ENCODE peak calls at places on chromosomes 7 and 10, in five cellular contexts. U, S, T, V and F are unnamed samples.

GRCh38 chr10:22631185-22631584 is 83.2 kb downstream of the PIP4K2A start:
- DNase-seq in T (no peak), V (no peak), S (no peak), U (no peak), F (no peak)

GRCh38 chr7:101901661-101902491 is 84.5 kb downstream of the CUX1 start:
- DNase-seq in V (no peak), U (no peak), S (no peak), T (no peak), F (peak)

GRCh38 chr10:129883029-129883428 is 81.0 kb downstream of the EBF3 start:
- DNase-seq in S (no peak), T (no peak), U (no peak), V (no peak), F (no peak)

GRCh38 chr7:71733108-71733870 is 601.3 kb downstream of the GALNT17 start:
- DNase-seq in T (no peak), V (peak), U (peak), S (peak), F (peak)

GRCh38 chr7:45514944-45515343 is 59.2 kb upstream of the ADCY1 start:
- DNase-seq in V (no peak), T (no peak), S (no peak), U (no peak), F (no peak)

GRCh38 chr10:124742418-124743187 is 1.6 kb downstream of the FAM53B start:
- DNase-seq in U (peak), S (peak), T (no peak), V (peak), F (no peak)

GRCh38 chr7:105650382-105650729 is 69.1 kb upstream of the EFCAB10 start:
- DNase-seq in S (no peak), T (no peak), V (no peak), U (no peak), F (no peak)

GRCh38 chr10:120948889-120949382 is 97.8 kb downstream of the WDR11 start:
- DNase-seq in S (peak), T (no peak), U (no peak), V (peak), F (peak)

GRCh38 chr7:22361795-22362194 is 4.8 kb upstream of the RAPGEF5 start:
- DNase-seq in U (no peak), S (no peak), V (peak), T (no peak), F (peak)

GRCh38 chr7:38518516-38518915 is 112.7 kb downstream of the AMPH start:
- DNase-seq in U (no peak), V (no peak), S (no peak), T (no peak), F (no peak)

GRCh38 chr7:83936056-83936703 is 258.4 kb downstream of the SEMA3A start:
- DNase-seq in V (peak), U (peak), T (peak), S (peak), F (peak)

GRCh38 chr7:146773506-146773905 is 656.9 kb downstream of the CNTNAP2 start:
- DNase-seq in T (no peak), S (no peak), V (peak), U (no peak), F (no peak)

GRCh38 chr10:86523348-86523747 is 1.8 kb upstream of the WAPL start:
- DNase-seq in U (peak), T (no peak), S (no peak), V (peak), F (peak)
- H3K4me3 ChIP-seq in U (no peak), T (no peak), S (no peak), V (no peak), F (no peak)

DNA sequence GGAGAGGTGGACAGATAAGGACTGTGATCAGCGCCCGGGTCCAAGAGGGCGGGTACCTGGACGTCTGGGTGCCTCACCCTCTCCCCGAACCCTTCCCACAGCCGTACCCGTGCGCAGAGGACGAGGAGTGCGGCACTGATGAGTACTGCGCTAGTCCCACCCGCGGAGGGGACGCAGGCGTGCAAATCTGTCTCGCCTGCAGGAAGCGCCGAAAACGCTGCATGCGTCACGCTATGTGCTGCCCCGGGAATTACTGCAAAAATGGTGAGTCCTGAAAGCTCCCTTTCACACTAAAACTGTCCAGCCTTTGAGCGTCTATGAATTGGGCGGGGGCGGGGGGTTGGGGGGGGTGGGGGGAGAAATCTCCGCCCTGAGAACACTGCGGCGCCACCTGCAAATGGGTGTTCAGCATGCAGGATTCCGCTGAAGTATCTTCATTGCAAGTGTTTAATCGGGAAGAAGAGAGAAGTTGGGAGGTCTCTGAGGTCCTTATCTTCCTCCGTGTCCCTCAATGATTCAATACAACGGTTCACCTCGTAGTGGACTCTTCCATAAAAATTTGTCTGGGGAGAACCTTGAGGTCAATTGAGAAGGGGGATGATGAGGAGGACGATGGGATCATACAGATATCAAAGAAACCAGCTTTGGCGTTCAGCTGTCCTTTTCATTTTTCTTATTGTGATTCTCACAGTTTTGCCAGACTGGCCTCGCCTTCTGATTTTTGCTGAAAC is 906 bp downstream of the DKK1 start:
- DNase-seq in T (no peak), V (peak), S (no peak), U (peak), F (peak)
- H3K4me3 ChIP-seq in T (peak), V (peak), S (no peak), U (peak), F (peak)

GRCh38 chr10:45410489-45410806 is 36.4 kb downstream of the ALOX5 start:
- DNase-seq in S (no peak), V (no peak), U (no peak), T (no peak), F (no peak)
- H3K4me3 ChIP-seq in S (no peak), V (no peak), U (no peak), T (no peak), F (no peak)

GRCh38 chr7:12771378-12771877 is 84.0 kb downstream of the ARL4A start:
- DNase-seq in V (peak), S (no peak), U (no peak), T (no peak), F (peak)
- H3K4me3 ChIP-seq in V (peak), S (no peak), U (no peak), T (no peak), F (peak)

GRCh38 chr7:47490501-47491265 is 91.2 kb downstream of the TNS3 start:
- DNase-seq in V (no peak), U (no peak), T (no peak), S (no peak), F (no peak)

GRCh38 chr7:47488969-47489342 is 93.0 kb downstream of the TNS3 start:
- DNase-seq in S (no peak), U (no peak), T (no peak), V (no peak), F (no peak)

GRCh38 chr7:47485640-47486435 is 96.1 kb downstream of the TNS3 start:
- DNase-seq in V (no peak), S (no peak), U (no peak), T (no peak), F (no peak)

GRCh38 chr7:47489624-47490023 is 92.3 kb downstream of the TNS3 start:
- DNase-seq in T (no peak), V (no peak), U (no peak), S (no peak), F (no peak)

GRCh38 chr7:47488205-47488968 is 93.5 kb downstream of the TNS3 start:
- DNase-seq in V (no peak), U (no peak), T (no peak), S (no peak), F (no peak)
- H3K4me3 ChIP-seq in V (no peak), U (no peak), T (no peak), S (no peak), F (no peak)

DNA sequence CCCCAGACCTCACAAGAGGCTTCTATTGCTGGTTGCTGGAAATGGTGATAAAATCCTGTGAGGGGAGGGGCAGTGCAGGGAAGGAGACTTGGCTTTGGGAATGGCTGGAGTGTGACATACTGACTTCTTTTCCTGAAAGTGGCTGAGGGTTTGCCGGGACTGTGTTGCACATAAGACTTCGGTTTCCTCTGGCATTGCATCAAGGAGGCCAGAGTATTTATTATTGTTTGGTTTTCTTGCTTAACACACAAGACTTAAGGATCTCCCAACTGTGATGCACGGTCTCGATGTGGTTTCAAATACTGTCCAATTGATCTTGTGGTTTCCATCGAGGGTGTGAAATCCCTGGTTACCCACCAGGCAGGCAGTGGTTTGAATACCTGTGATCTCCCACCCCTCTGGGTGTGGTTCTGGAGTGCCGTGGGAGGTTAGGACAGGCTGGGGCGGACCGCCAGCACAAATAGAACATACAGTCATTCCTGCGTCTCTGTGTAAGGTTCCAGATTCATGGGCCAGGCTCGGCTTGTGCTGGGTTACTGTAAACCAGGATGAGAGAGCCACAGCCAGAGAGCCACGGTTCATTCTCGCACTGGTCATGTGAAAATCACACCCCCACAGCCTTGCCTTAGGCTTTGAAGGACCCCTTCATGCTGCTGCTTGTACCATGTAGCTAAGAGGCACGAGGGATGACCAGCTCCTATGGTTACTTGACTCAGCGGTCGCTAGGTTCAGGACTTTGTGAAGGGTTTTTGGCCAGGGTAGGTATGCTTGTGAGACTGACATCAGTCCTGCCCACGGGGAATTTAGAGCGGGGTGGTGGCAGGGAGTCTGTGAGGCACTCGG is 39.2 kb downstream of the WBP1L start:
- DNase-seq in V (peak), T (no peak), S (no peak), U (no peak), F (peak)
- H3K4me3 ChIP-seq in V (no peak), T (no peak), S (no peak), U (no peak), F (peak)

DNA sequence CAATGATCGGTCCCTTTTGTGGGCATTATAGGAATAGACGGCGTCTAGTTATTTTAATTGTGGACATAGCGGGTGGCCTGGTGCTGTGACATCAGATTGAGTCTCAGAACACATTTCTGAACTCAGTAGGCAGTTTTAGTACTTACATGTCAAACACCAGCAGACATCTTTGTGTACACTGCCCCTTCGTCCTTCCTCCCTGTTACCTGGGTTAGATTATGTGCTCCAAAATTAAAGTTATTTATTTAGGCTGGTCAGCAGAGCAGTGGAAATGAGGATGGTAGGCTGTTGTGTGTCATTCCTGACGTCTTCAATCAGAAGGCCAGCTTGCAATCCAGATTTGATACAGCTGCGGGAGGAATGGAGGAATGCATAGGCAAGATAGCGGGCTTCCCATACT is 3.7 kb downstream of the TCF7L2 start:
- DNase-seq in U (no peak), V (peak), S (no peak), T (no peak), F (peak)
- H3K4me3 ChIP-seq in U (peak), V (peak), S (no peak), T (peak), F (peak)

GRCh38 chr7:50475340-50475739 is 25.2 kb upstream of the FIGNL1 start:
- DNase-seq in S (peak), U (no peak), T (no peak), V (no peak), F (no peak)
- H3K4me3 ChIP-seq in S (no peak), U (no peak), T (no peak), V (no peak), F (no peak)

GRCh38 chr10:6928531-6929080 is 348.5 kb upstream of the PRKCQ start:
- DNase-seq in S (peak), U (no peak), T (no peak), V (no peak), F (no peak)
- H3K4me3 ChIP-seq in S (peak), U (no peak), T (no peak), V (no peak), F (no peak)